ENCODE peak calls at places on chromosomes 4 and X, in ten cellular contexts. A, C, E, J, K, H, Q, X, T and R are unnamed samples.
A peak's percentile ranks its signal among the peaks of the same experiment; 100 is the strongest.

GRCh38 chr4:8759987-8760386 is 111.7 kb downstream of the HMX1 start:
- DNase-seq in A (no peak), C (no peak), E (no peak), J (peak; percentile 5), K (no peak), H (no peak), Q (no peak), X (no peak), T (no peak), R (no peak)

GRCh38 chrX:21374163-21374993 is at the start of gene CNKSR2:
- DNase-seq in A (peak; percentile 1), C (no peak), E (peak; percentile 43), J (peak; percentile 79), K (peak; percentile 68), H (peak; percentile 8), Q (peak; percentile 83), X (peak; percentile 3), T (peak; percentile 3), R (peak; percentile 56)

GRCh38 chr4:6472008-6472386 is 417 bp downstream of the PPP2R2C start:
- DNase-seq in A (no peak), C (no peak), E (no peak), J (no peak), K (no peak), H (no peak), Q (peak; percentile 28), X (no peak), T (no peak), R (peak; percentile 21)

GRCh38 chr4:114649908-114650307 is 51.3 kb downstream of the UGT8 start:
- DNase-seq in A (no peak), C (no peak), E (no peak), J (no peak), K (no peak), H (no peak), Q (no peak), X (no peak), T (no peak), R (no peak)

GRCh38 chrX:12971282-12972003 is 3.5 kb upstream of the TMSB4X start:
- DNase-seq in A (no peak), C (no peak), E (peak; percentile 72), J (peak; percentile 66), K (peak; percentile 59), H (no peak), Q (no peak), X (no peak), T (no peak), R (no peak)

GRCh38 chrX:32289356-32289755 is 922.0 kb downstream of the DMD start:
- DNase-seq in A (no peak), C (no peak), E (no peak), J (no peak), K (no peak), H (no peak), Q (no peak), X (no peak), T (no peak), R (no peak)

GRCh38 chr4:128519163-128519810 is 231.7 kb upstream of the PGRMC2 start:
- DNase-seq in A (no peak), C (no peak), E (no peak), J (no peak), K (no peak), H (peak; percentile 40), Q (no peak), X (peak; percentile 79), T (no peak), R (no peak)

GRCh38 chr4:121072080-121072835 is at the start of gene NDNF:
- DNase-seq in A (no peak), C (no peak), E (peak; percentile 8), J (peak; percentile 50), K (peak; percentile 61), H (peak; percentile 36), Q (peak; percentile 47), X (peak; percentile 31), T (peak; percentile 20), R (peak; percentile 51)

DNA sequence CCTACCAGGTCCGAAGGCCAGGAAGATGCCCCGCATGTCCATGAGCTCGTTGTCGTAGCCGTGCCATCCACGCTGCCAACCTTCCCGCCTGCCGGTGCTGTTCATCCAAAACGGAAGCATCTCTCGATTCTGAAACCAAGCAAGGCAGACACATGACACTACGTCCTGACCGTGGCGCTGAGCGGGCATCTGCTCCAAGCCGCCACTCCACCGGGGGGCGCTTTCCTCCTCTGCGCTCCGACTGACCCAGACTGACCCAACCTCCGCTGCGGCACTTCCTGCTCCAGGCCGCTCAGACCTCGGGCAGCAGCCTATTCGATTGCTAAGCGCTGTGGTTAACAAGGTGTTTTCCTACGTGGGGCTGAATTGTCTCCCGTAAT is 120.4 kb downstream of the ENPP6 start:
- DNase-seq in A (no peak), C (no peak), E (peak; percentile 49), J (no peak), K (peak; percentile 57), H (no peak), Q (peak; percentile 91), X (no peak), T (no peak), R (peak; percentile 45)
- TF ChIP-seq CTCF in A (peak; percentile 9), C (no peak), E (peak; percentile 14), J (no peak), K (peak; percentile 47), H (no peak), Q (peak; percentile 79), X (peak; percentile 28), T (no peak), R (peak; percentile 17)

GRCh38 chrX:139559383-139560042 is 29.0 kb downstream of the F9 start:
- DNase-seq in A (peak; percentile 16), C (no peak), E (peak; percentile 70), J (no peak), K (peak; percentile 11), H (peak; percentile 55), Q (peak; percentile 39), X (peak; percentile 79), T (peak; percentile 50), R (peak; percentile 31)
- TF ChIP-seq CTCF in A (peak; percentile 51), C (peak; percentile 24), E (peak; percentile 29), J (peak; percentile 34), K (peak; percentile 20), H (peak; percentile 45), Q (peak; percentile 80), X (peak; percentile 63), T (peak; percentile 39), R (peak; percentile 27)

GRCh38 chr4:159455675-159456235 is 352.9 kb downstream of the RAPGEF2 start:
- DNase-seq in A (peak; percentile 62), C (no peak), E (peak; percentile 33), J (no peak), K (peak; percentile 26), H (peak; percentile 58), Q (no peak), X (peak; percentile 51), T (peak; percentile 47), R (peak; percentile 43)
- TF ChIP-seq CTCF in A (peak; percentile 85), C (peak; percentile 68), E (peak; percentile 53), J (no peak), K (peak; percentile 22), H (peak; percentile 85), Q (peak; percentile 76), X (peak; percentile 82), T (peak; percentile 89), R (peak; percentile 44)

GRCh38 chrX:125203379-125203736 is 116.3 kb upstream of the TEX13C start:
- DNase-seq in A (no peak), C (no peak), E (no peak), J (no peak), K (no peak), H (no peak), Q (no peak), X (no peak), T (no peak), R (peak; percentile 5)
- TF ChIP-seq CTCF in A (no peak), C (no peak), E (no peak), J (no peak), K (no peak), H (no peak), Q (no peak), X (no peak), T (no peak), R (no peak)

GRCh38 chrX:74781507-74782034 is 143.7 kb downstream of the NEXMIF start:
- DNase-seq in A (no peak), C (no peak), E (peak; percentile 84), J (no peak), K (no peak), H (no peak), Q (no peak), X (no peak), T (no peak), R (peak; percentile 27)
- TF ChIP-seq CTCF in A (no peak), C (no peak), E (no peak), J (no peak), K (no peak), H (no peak), Q (no peak), X (no peak), T (no peak), R (no peak)

DNA sequence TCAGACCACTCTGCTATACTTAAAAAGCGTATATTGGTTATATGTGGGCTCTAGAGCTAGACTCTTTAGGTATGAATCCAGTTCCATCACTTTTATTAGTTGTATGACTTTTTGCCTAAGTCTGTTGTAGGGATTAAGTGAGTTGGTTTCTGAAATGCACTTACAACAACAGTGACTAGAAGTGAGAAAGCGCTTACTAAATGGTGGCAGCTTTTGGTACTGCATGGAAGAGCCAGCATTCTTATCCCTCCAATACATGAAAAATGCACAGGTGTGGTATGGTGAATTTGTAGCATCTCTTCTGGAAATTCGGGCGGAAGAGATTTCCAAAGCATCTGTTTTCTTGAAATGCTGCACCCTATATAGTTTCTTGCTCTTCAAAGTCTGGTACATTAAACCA is 117.1 kb downstream of the SPANXA1 start:
- DNase-seq in A (no peak), C (no peak), E (no peak), J (no peak), K (no peak), H (peak; percentile 3), Q (no peak), X (no peak), T (no peak), R (no peak)
- TF ChIP-seq CTCF in A (peak; percentile 22), C (no peak), E (no peak), J (no peak), K (no peak), H (peak; percentile 13), Q (peak; percentile 45), X (no peak), T (no peak), R (no peak)

GRCh38 chr4:48261288-48261687 is 8.3 kb downstream of the TEC start:
- DNase-seq in A (no peak), C (no peak), E (peak; percentile 24), J (no peak), K (no peak), H (no peak), Q (no peak), X (peak; percentile 16), T (no peak), R (no peak)

GRCh38 chr4:48258845-48259397 is 10.7 kb downstream of the TEC start:
- DNase-seq in A (no peak), C (no peak), E (no peak), J (no peak), K (no peak), H (no peak), Q (no peak), X (no peak), T (no peak), R (no peak)

GRCh38 chr4:48259748-48260147 is 9.9 kb downstream of the TEC start:
- DNase-seq in A (no peak), C (no peak), E (no peak), J (no peak), K (no peak), H (no peak), Q (no peak), X (no peak), T (no peak), R (no peak)

GRCh38 chr4:48262926-48263325 is 6.7 kb downstream of the TEC start:
- DNase-seq in A (peak; percentile 29), C (no peak), E (no peak), J (no peak), K (no peak), H (no peak), Q (no peak), X (no peak), T (no peak), R (no peak)

GRCh38 chr4:48262484-48262883 is 7.2 kb downstream of the TEC start:
- DNase-seq in A (no peak), C (no peak), E (no peak), J (no peak), K (no peak), H (no peak), Q (no peak), X (no peak), T (no peak), R (no peak)
- TF ChIP-seq CTCF in A (no peak), C (no peak), E (no peak), J (no peak), K (no peak), H (no peak), Q (no peak), X (no peak), T (no peak), R (no peak)